ENCODE peak calls at places on chromosomes 5 and 9, in ten cellular contexts. I is frontal cortex; F is hypothalamus; E is NCI-H2171; M is cardiac muscle cell; Z is CD8-positive, alpha-beta memory T cell; W is NCI-H1436; S is T47D; P is T-helper 22 cell; C is NCI-H446. G is an unnamed sample.
A peak's percentile ranks its signal among the peaks of the same experiment; 100 is the strongest.

GRCh38 chr9:77708416-77708815 is 60.3 kb upstream of the GNA14 start:
- DNase-seq in I (no peak), F (no peak), E (no peak), M (no peak), Z (no peak), W (no peak), S (no peak), P (no peak), C (no peak), G (no peak)

GRCh38 chr5:112529525-112529924 is 110.4 kb upstream of the EPB41L4A start:
- DNase-seq in I (no peak), F (no peak), E (no peak), M (peak; percentile 30), Z (no peak), W (no peak), S (peak; percentile 32), P (no peak), C (no peak), G (no peak)

GRCh38 chr5:85651744-85652143 is 966.0 kb upstream of the COX7C start:
- DNase-seq in I (no peak), F (no peak), E (no peak), M (no peak), Z (no peak), W (no peak), S (no peak), P (no peak), C (no peak), G (no peak)

GRCh38 chr9:82923410-82924242 is 139.3 kb downstream of the RASEF start:
- DNase-seq in I (no peak), F (no peak), E (peak; percentile 95), M (no peak), Z (no peak), W (no peak), S (no peak), P (no peak), C (no peak), G (no peak)

GRCh38 chr9:14159440-14160222 is 154.3 kb downstream of the NFIB start:
- DNase-seq in I (no peak), F (no peak), E (no peak), M (no peak), Z (no peak), W (peak; percentile 46), S (no peak), P (no peak), C (no peak), G (no peak)

GRCh38 chr5:113278976-113279375 is 155.8 kb downstream of the TSSK1B start:
- DNase-seq in I (no peak), F (no peak), E (no peak), M (no peak), Z (no peak), W (no peak), S (no peak), P (no peak), C (no peak), G (peak; percentile 20)

GRCh38 chr5:135553688-135554462 is 18.1 kb upstream of the NEUROG1 start:
- DNase-seq in I (no peak), F (no peak), E (peak; percentile 17), M (peak; percentile 50), Z (no peak), W (no peak), S (peak; percentile 70), P (no peak), C (no peak), G (peak; percentile 65)

GRCh38 chr9:130815242-130815808 is 19.7 kb upstream of the ABL1 start:
- DNase-seq in I (no peak), F (no peak), E (no peak), M (no peak), Z (no peak), W (no peak), S (no peak), P (no peak), C (no peak), G (no peak)

GRCh38 chr9:120807607-120808379 is 14.6 kb upstream of the FBXW2 start:
- DNase-seq in I (no peak), F (no peak), E (no peak), M (no peak), Z (no peak), W (no peak), S (no peak), P (no peak), C (no peak), G (no peak)

GRCh38 chr5:38258319-38259061 is at the start of gene EGFLAM:
- DNase-seq in I (peak; percentile 38), F (no peak), E (peak; percentile 66), M (peak; percentile 79), Z (no peak), W (no peak), S (peak; percentile 38), P (no peak), C (no peak), G (no peak)

GRCh38 chr5:34053133-34053532 is 10.1 kb upstream of the C1QTNF3 start:
- DNase-seq in I (no peak), F (no peak), E (no peak), M (no peak), Z (no peak), W (no peak), S (no peak), P (no peak), C (no peak), G (peak; percentile 32)

GRCh38 chr5:170221319-170221718 is 11.5 kb upstream of the C5orf58 start:
- DNase-seq in I (no peak), F (no peak), E (no peak), M (no peak), Z (no peak), W (peak; percentile 30), S (no peak), P (no peak), C (no peak), G (no peak)

GRCh38 chr9:73869261-73869660 is 627.9 kb upstream of the RORB start:
- DNase-seq in I (no peak), F (no peak), E (no peak), M (no peak), Z (peak; percentile 50), W (peak; percentile 50), S (no peak), P (no peak), C (no peak), G (peak; percentile 5)

GRCh38 chr9:81242866-81243265 is 446.5 kb downstream of the TLE1 start:
- DNase-seq in I (no peak), F (no peak), E (no peak), M (no peak), Z (no peak), W (no peak), S (no peak), P (no peak), C (no peak), G (no peak)

GRCh38 chr9:2465921-2466460 is 155.6 kb upstream of the VLDLR start:
- DNase-seq in I (no peak), F (no peak), E (peak; percentile 64), M (peak; percentile 61), Z (no peak), W (peak; percentile 44), S (no peak), P (no peak), C (no peak), G (no peak)

GRCh38 chr5:170747357-170747756 is 36.2 kb upstream of the GABRP start:
- DNase-seq in I (no peak), F (no peak), E (no peak), M (peak; percentile 50), Z (no peak), W (no peak), S (no peak), P (no peak), C (no peak), G (no peak)

GRCh38 chr5:137845472-137845871 is 22.2 kb upstream of the MYOT start:
- DNase-seq in I (no peak), F (no peak), E (no peak), M (no peak), Z (no peak), W (no peak), S (no peak), P (no peak), C (no peak), G (no peak)

GRCh38 chr9:135772056-135773042 is 70.4 kb downstream of the KCNT1 start:
- DNase-seq in I (no peak), F (no peak), E (no peak), M (no peak), Z (no peak), W (no peak), S (peak; percentile 60), P (no peak), C (no peak), G (peak; percentile 75)

GRCh38 chr5:102536323-102536928 is 37.6 kb upstream of the SLCO6A1 start:
- DNase-seq in I (no peak), F (no peak), E (peak; percentile 9), M (no peak), Z (no peak), W (peak; percentile 7), S (no peak), P (no peak), C (no peak), G (no peak)

GRCh38 chr5:170660531-170660930 is 123.0 kb upstream of the GABRP start:
- DNase-seq in I (no peak), F (no peak), E (no peak), M (no peak), Z (no peak), W (no peak), S (no peak), P (no peak), C (no peak), G (no peak)

GRCh38 chr9:79352322-79352721 is 219.4 kb upstream of the TLE4 start:
- DNase-seq in I (no peak), F (no peak), E (no peak), M (no peak), Z (no peak), W (no peak), S (no peak), P (no peak), C (no peak), G (no peak)

GRCh38 chr9:17772223-17772622 is 193.4 kb downstream of the SH3GL2 start:
- DNase-seq in I (no peak), F (no peak), E (no peak), M (no peak), Z (no peak), W (no peak), S (no peak), P (no peak), C (no peak), G (no peak)

GRCh38 chr5:59769041-59769360 is 124.5 kb downstream of the PDE4D start:
- DNase-seq in I (no peak), F (no peak), E (no peak), M (no peak), Z (no peak), W (no peak), S (no peak), P (no peak), C (no peak), G (no peak)

GRCh38 chr5:75523275-75523674 is 11.6 kb downstream of the POLK start:
- DNase-seq in I (no peak), F (no peak), E (no peak), M (no peak), Z (no peak), W (no peak), S (no peak), P (no peak), C (no peak), G (no peak)

GRCh38 chr5:93892481-93892880 is 151.1 kb upstream of the POU5F2 start:
- DNase-seq in I (no peak), F (no peak), E (no peak), M (no peak), Z (no peak), W (no peak), S (no peak), P (no peak), C (no peak), G (no peak)

GRCh38 chr9:75644649-75645048 is 245.8 kb upstream of the PCSK5 start:
- DNase-seq in I (no peak), F (no peak), E (no peak), M (no peak), Z (no peak), W (no peak), S (no peak), P (no peak), C (no peak), G (no peak)

GRCh38 chr9:95333426-95333825 is 15.9 kb upstream of the FANCC start:
- DNase-seq in I (no peak), F (no peak), E (no peak), M (no peak), Z (no peak), W (no peak), S (no peak), P (no peak), C (no peak), G (no peak)

GRCh38 chr5:96235008-96235910 is 197.8 kb downstream of the PCSK1 start:
- DNase-seq in I (no peak), F (no peak), E (no peak), M (peak; percentile 30), Z (no peak), W (no peak), S (no peak), P (no peak), C (no peak), G (no peak)

G was measured in H54.